ENCODE peak calls at places on chromosomes 5 and 9, in five cellular contexts. One of them, this sample, is unnamed. For H3K4me1, the result is how much of the 10 kb centered on the place peaks cover.

GRCh38 chr5:8981016-8981415 is 564.9 kb downstream of the SEMA5A start:
- DNase-seq in IMR-90: peak
- DNase-seq in pancreas: no peak
- DNase-seq in SK-N-SH: no peak
- DNase-seq in heart right ventricle: no peak
- DNase-seq in this sample: no peak

GRCh38 chr9:73050062-73050814 is 97.4 kb upstream of the ALDH1A1 start:
- DNase-seq in IMR-90: peak
- DNase-seq in pancreas: no peak
- DNase-seq in SK-N-SH: no peak
- DNase-seq in heart right ventricle: no peak
- DNase-seq in this sample: no peak

GRCh38 chr9:133973791-133974630 is 18.1 kb downstream of the VAV2 start:
- DNase-seq in IMR-90: no peak
- DNase-seq in pancreas: peak
- DNase-seq in SK-N-SH: peak
- DNase-seq in heart right ventricle: no peak
- DNase-seq in this sample: no peak

GRCh38 chr5:69188811-69189161 is 597 bp upstream of the CENPH start:
- DNase-seq in IMR-90: no peak
- DNase-seq in pancreas: no peak
- DNase-seq in SK-N-SH: no peak
- DNase-seq in heart right ventricle: no peak
- DNase-seq in this sample: no peak

GRCh38 chr9:3992924-3993323 is 306.9 kb downstream of the GLIS3 start:
- DNase-seq in IMR-90: peak
- DNase-seq in pancreas: no peak
- DNase-seq in SK-N-SH: no peak
- DNase-seq in heart right ventricle: no peak
- DNase-seq in this sample: peak

GRCh38 chr5:110439280-110439679 is 287.2 kb downstream of the TMEM232 start:
- DNase-seq in IMR-90: no peak
- DNase-seq in pancreas: no peak
- DNase-seq in SK-N-SH: no peak
- DNase-seq in heart right ventricle: peak
- DNase-seq in this sample: no peak

GRCh38 chr9:129408535-129409215 is 212.2 kb downstream of the C9orf50 start:
- DNase-seq in IMR-90: no peak
- DNase-seq in pancreas: peak
- DNase-seq in SK-N-SH: peak
- DNase-seq in heart right ventricle: peak
- DNase-seq in this sample: no peak

GRCh38 chr9:33737811-33738606 is 57.4 kb upstream of the PRSS3 start:
- DNase-seq in IMR-90: peak
- DNase-seq in pancreas: peak
- DNase-seq in SK-N-SH: peak
- DNase-seq in heart right ventricle: peak
- DNase-seq in this sample: peak

GRCh38 chr5:179801304-179802206 is 5.1 kb downstream of the MGAT4B start:
- DNase-seq in IMR-90: peak
- DNase-seq in pancreas: peak
- DNase-seq in SK-N-SH: peak
- DNase-seq in heart right ventricle: peak
- DNase-seq in this sample: peak

GRCh38 chr9:79955300-79955699 is 383.5 kb downstream of the TLE4 start:
- DNase-seq in IMR-90: no peak
- DNase-seq in pancreas: no peak
- DNase-seq in SK-N-SH: no peak
- DNase-seq in heart right ventricle: no peak
- DNase-seq in this sample: no peak

GRCh38 chr5:115800108-115800507 is 16.4 kb downstream of the CDO1 start:
- DNase-seq in IMR-90: no peak
- DNase-seq in pancreas: no peak
- DNase-seq in SK-N-SH: no peak
- DNase-seq in heart right ventricle: no peak
- DNase-seq in this sample: no peak

GRCh38 chr5:167835146-167835545 is 456.3 kb upstream of the WWC1 start:
- DNase-seq in IMR-90: no peak
- DNase-seq in pancreas: no peak
- DNase-seq in SK-N-SH: no peak
- DNase-seq in heart right ventricle: no peak
- DNase-seq in this sample: no peak

GRCh38 chr5:139660105-139660915 is 12.2 kb downstream of the CXXC5 start:
- DNase-seq in IMR-90: no peak
- DNase-seq in pancreas: peak
- DNase-seq in SK-N-SH: peak
- DNase-seq in heart right ventricle: peak
- DNase-seq in this sample: peak

GRCh38 chr5:137022725-137023124 is 476.4 kb downstream of the SPOCK1 start:
- DNase-seq in IMR-90: no peak
- DNase-seq in pancreas: no peak
- DNase-seq in SK-N-SH: no peak
- DNase-seq in heart right ventricle: no peak
- DNase-seq in this sample: peak

GRCh38 chr9:87497604-87498045 is at the start of gene DAPK1:
- DNase-seq in IMR-90: no peak
- DNase-seq in pancreas: peak
- DNase-seq in SK-N-SH: peak
- DNase-seq in heart right ventricle: peak
- DNase-seq in this sample: peak

GRCh38 chr9:106482733-106483132 is 380.2 kb upstream of the ZNF462 start:
- DNase-seq in IMR-90: no peak
- DNase-seq in pancreas: no peak
- DNase-seq in SK-N-SH: no peak
- DNase-seq in heart right ventricle: no peak
- DNase-seq in this sample: no peak

GRCh38 chr9:17906841-17907779 is 328.2 kb downstream of the SH3GL2 start:
- DNase-seq in IMR-90: no peak
- DNase-seq in pancreas: no peak
- DNase-seq in SK-N-SH: peak
- DNase-seq in heart right ventricle: no peak
- DNase-seq in this sample: no peak

GRCh38 chr9:8734760-8735159 is 935.2 kb upstream of the DMAC1 start:
- DNase-seq in IMR-90: no peak
- DNase-seq in pancreas: no peak
- DNase-seq in SK-N-SH: no peak
- DNase-seq in heart right ventricle: no peak
- DNase-seq in this sample: peak

GRCh38 chr5:12566441-12566840 is 662.2 kb upstream of the CTNND2 start:
- DNase-seq in IMR-90: no peak
- DNase-seq in pancreas: no peak
- DNase-seq in SK-N-SH: no peak
- DNase-seq in heart right ventricle: no peak
- DNase-seq in this sample: no peak

GRCh38 chr5:127911619-127912018 is 171.9 kb upstream of the SLC12A2 start:
- DNase-seq in IMR-90: no peak
- DNase-seq in pancreas: no peak
- DNase-seq in SK-N-SH: no peak
- DNase-seq in heart right ventricle: no peak
- DNase-seq in this sample: no peak

GRCh38 chr9:104927216-104927911 is 591 bp downstream of the ABCA1 start:
- DNase-seq in IMR-90: peak
- DNase-seq in pancreas: peak
- DNase-seq in SK-N-SH: peak
- DNase-seq in heart right ventricle: no peak
- DNase-seq in this sample: peak

GRCh38 chr5:134905246-134905996 is 490 bp downstream of the PCBD2 start:
- DNase-seq in IMR-90: peak
- DNase-seq in pancreas: no peak
- DNase-seq in SK-N-SH: peak
- DNase-seq in heart right ventricle: peak
- DNase-seq in this sample: peak

GRCh38 chr5:172133359-172134029 is 54.5 kb downstream of the STK10 start:
- DNase-seq in IMR-90: peak
- DNase-seq in pancreas: no peak
- DNase-seq in SK-N-SH: no peak
- DNase-seq in heart right ventricle: no peak
- DNase-seq in this sample: no peak

DNA sequence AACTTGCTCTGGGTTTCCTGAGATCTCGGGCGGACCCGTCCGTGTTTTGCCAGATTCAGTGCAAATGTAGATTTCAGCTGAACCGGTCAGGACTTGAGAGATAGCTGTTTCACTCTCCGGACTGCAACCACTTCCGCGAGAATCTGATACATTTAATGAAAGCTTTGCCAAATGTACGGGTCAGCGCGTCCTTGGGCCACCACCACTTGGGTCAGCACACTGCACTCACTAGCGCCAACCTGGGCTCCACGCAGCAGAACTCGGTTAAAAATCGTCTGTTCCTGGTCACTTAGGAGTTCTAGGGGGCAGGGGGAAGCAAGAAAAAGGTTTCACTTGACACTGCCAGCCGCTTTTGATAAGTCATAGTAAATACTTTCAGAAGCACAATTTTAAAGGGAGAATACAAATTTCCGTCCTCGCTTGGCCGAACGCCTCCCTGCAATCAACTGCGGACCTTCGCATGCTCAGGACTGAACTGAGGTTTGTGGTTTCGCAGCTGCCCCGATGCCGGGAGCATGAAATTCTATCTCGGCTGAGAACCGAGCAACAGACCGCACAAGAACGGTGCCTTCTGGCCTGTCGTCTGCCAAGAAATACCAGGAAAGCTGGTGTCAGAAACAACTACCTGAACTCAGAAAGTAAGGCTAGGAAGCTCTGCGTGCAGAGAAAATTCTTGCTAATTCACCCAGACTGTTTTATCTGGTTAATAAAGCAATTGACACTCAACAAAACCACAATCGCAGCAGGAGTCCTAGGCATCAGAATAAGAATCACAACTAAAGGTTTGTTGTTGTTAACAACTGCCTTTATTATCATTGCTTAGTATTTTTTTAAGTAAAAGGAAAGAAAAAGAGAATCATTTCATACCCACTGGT is 4.2 kb upstream of the ISL1 start:
- DNase-seq in IMR-90: no peak
- DNase-seq in pancreas: no peak
- DNase-seq in SK-N-SH: peak
- DNase-seq in heart right ventricle: no peak
- DNase-seq in this sample: peak
- H3K4me1 ChIP-seq in IMR-90: under half
- H3K4me1 ChIP-seq in pancreas: under half
- H3K4me1 ChIP-seq in SK-N-SH: under half
- H3K4me1 ChIP-seq in heart right ventricle: under half
- H3K4me1 ChIP-seq in this sample: under half

DNA sequence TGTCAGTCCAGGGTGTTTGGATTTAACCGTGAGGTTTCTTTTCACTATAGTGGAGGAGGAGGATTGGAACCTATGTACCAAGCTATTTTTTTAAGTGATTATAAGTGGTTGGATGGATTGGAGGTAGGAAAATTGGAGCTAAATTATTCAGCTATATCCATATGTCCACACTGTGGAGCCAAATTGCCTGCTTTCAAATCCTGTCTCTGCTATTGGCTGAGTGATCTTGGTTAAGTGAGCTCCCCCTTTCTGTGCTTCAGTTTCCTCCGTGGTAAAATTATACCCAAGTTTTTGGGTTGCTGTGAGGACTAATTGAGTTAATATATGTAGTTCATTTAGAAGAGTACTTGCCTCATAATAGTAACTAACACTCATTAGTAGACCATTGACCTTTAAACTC is 2.5 kb downstream of the CENPP start:
- DNase-seq in IMR-90: peak
- DNase-seq in pancreas: no peak
- DNase-seq in SK-N-SH: peak
- DNase-seq in heart right ventricle: no peak
- DNase-seq in this sample: peak
- TF ChIP-seq CTCF in IMR-90: peak
- TF ChIP-seq CTCF in pancreas: no peak
- TF ChIP-seq CTCF in SK-N-SH: peak
- TF ChIP-seq CTCF in heart right ventricle: no peak
- TF ChIP-seq CTCF in this sample: peak

DNA sequence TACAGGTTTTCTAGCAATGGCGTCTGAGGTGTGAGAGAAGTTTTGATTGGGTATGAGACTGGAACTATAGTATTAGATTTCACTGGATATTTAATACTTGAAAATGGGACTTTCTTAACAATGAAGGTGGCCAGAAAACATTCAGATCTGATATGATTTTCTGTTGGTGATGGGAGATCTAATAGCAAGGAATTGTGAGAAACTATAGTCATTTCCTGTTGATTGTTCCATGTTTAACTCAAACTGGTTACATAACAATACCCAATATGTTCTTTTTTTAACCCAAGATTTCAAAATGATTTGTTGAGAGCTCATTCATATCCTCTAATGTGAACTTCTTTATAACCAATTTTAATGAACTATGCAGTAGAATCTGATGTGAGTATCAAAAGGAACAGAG is 793.2 kb upstream of the RGMB start:
- DNase-seq in IMR-90: no peak
- DNase-seq in pancreas: no peak
- DNase-seq in SK-N-SH: no peak
- DNase-seq in heart right ventricle: no peak
- DNase-seq in this sample: peak
- H3K4me1 ChIP-seq in IMR-90: under half
- H3K4me1 ChIP-seq in pancreas: under half
- H3K4me1 ChIP-seq in SK-N-SH: under half
- H3K4me1 ChIP-seq in heart right ventricle: under half
- H3K4me1 ChIP-seq in this sample: under half

DNA sequence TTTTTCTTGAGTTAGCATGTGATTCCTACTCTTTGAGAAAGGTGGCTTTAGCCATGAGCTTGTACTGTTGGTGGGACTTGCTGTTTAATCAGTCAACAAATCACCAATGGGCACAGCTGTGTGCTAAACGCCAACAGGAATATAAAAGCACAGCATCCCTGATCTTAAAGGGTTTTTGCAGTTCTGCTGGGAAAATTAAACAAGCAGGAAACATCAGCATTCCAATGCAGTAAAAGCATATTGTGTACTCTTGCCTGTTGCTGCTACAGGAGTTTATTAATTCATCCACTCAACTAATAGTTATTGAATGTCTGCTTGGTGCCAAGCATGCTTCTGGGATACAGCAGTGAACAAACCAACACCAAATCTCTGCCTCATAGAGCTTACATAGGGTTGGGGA is 27.4 kb upstream of the F2RL1 start:
- DNase-seq in IMR-90: peak
- DNase-seq in pancreas: no peak
- DNase-seq in SK-N-SH: no peak
- DNase-seq in heart right ventricle: no peak
- DNase-seq in this sample: peak
- TF ChIP-seq CTCF in IMR-90: no peak
- TF ChIP-seq CTCF in pancreas: no peak
- TF ChIP-seq CTCF in SK-N-SH: no peak
- TF ChIP-seq CTCF in heart right ventricle: no peak
- TF ChIP-seq CTCF in this sample: no peak

GRCh38 chr9:21121079-21121478 is 20.6 kb downstream of the IFNW1 start:
- DNase-seq in IMR-90: no peak
- DNase-seq in pancreas: no peak
- DNase-seq in SK-N-SH: no peak
- DNase-seq in heart right ventricle: no peak
- DNase-seq in this sample: no peak
- H3K4me1 ChIP-seq in IMR-90: under half
- H3K4me1 ChIP-seq in pancreas: under half
- H3K4me1 ChIP-seq in SK-N-SH: under half
- H3K4me1 ChIP-seq in heart right ventricle: under half
- H3K4me1 ChIP-seq in this sample: under half